ENCODE peak calls at places on chromosomes 12 and 14, in five cellular contexts. P is HT1080, K is OCI-LY7, C is neural crest cell, L is IMR-90. B is an unnamed sample.

GRCh38 chr12:57479376-57480115 is at the start of gene ARHGAP9:
- DNase-seq in K (peak), C (no peak), L (peak), P (peak), B (no peak)

GRCh38 chr12:77888611-77889010 is 57.9 kb downstream of the NAV3 start:
- DNase-seq in P (peak), C (no peak), K (no peak), L (peak), B (peak)

GRCh38 chr14:71221119-71221518 is 313.9 kb downstream of the PCNX1 start:
- DNase-seq in L (no peak), K (no peak), C (no peak), P (no peak), B (no peak)

GRCh38 chr14:69586420-69586819 is 11.7 kb upstream of the CCDC177 start:
- DNase-seq in K (no peak), C (no peak), P (no peak), L (no peak), B (no peak)

GRCh38 chr14:54447231-54447692 is 6.1 kb upstream of the CNIH1 start:
- DNase-seq in C (no peak), P (peak), K (no peak), L (peak), B (no peak)

GRCh38 chr12:4269279-4269991 is 4.1 kb upstream of the CCND2 start:
- DNase-seq in L (peak), C (peak), P (no peak), K (peak), B (peak)

GRCh38 chr14:72863216-72864006 is 30.5 kb downstream of the DPF3 start:
- DNase-seq in C (no peak), P (no peak), K (no peak), L (no peak), B (no peak)

GRCh38 chr14:72686832-72687231 is 207.1 kb downstream of the DPF3 start:
- DNase-seq in K (no peak), L (peak), C (no peak), P (no peak), B (no peak)

GRCh38 chr14:24092960-24093900 is 881 bp upstream of the PCK2 start:
- DNase-seq in C (no peak), K (no peak), P (no peak), L (no peak), B (no peak)

GRCh38 chr14:50501642-50502041 is 30.7 kb downstream of the MAP4K5 start:
- DNase-seq in C (no peak), K (no peak), P (peak), L (peak), B (no peak)

GRCh38 chr12:68627673-68628319 is 17.1 kb downstream of the RAP1B start:
- DNase-seq in K (no peak), L (no peak), C (no peak), P (no peak), B (no peak)

GRCh38 chr14:45038865-45039264 is 45.1 kb upstream of the PRPF39 start:
- DNase-seq in L (no peak), K (peak), P (no peak), C (no peak), B (peak)

GRCh38 chr14:44895716-44896115 is 66.0 kb downstream of the KLHL28 start:
- DNase-seq in K (no peak), L (peak), P (peak), C (no peak), B (no peak)

GRCh38 chr12:102634216-102634615 is 153.9 kb upstream of the IGF1 start:
- DNase-seq in L (peak), K (no peak), P (peak), C (no peak), B (no peak)

GRCh38 chr14:36663404-36664321 is 2.0 kb downstream of the PAX9 start:
- DNase-seq in K (no peak), L (no peak), P (peak), C (no peak), B (no peak)

GRCh38 chr14:90795744-90796143 is 20.5 kb downstream of the TTC7B start:
- DNase-seq in C (no peak), L (peak), P (peak), K (no peak), B (no peak)

GRCh38 chr12:91778091-91778819 is 367.4 kb downstream of the BTG1 start:
- DNase-seq in C (no peak), P (no peak), K (peak), L (peak), B (peak)

GRCh38 chr12:31234955-31235867 is 90.7 kb downstream of the SINHCAF start:
- DNase-seq in L (peak), C (peak), K (peak), P (peak), B (peak)

GRCh38 chr12:92070864-92071445 is 74.7 kb downstream of the BTG1 start:
- DNase-seq in C (no peak), P (no peak), L (peak), K (no peak), B (peak)

GRCh38 chr14:88323520-88324199 is 591 bp upstream of the KCNK10 start:
- DNase-seq in K (peak), C (peak), L (peak), P (no peak), B (no peak)

GRCh38 chr12:52633383-52633782 is 15.0 kb upstream of the KRT73 start:
- DNase-seq in P (no peak), K (peak), C (no peak), L (no peak), B (no peak)

GRCh38 chr14:69654109-69654508 is 42.7 kb downstream of the SUSD6 start:
- DNase-seq in C (no peak), L (no peak), K (no peak), P (no peak), B (no peak)

GRCh38 chr12:131131077-131131807 is 177.5 kb downstream of the ADGRD1 start:
- DNase-seq in L (no peak), C (no peak), K (no peak), P (no peak), B (no peak)

GRCh38 chr14:87698496-87698895 is 294.5 kb downstream of the GALC start:
- DNase-seq in K (no peak), P (peak), L (no peak), C (no peak), B (peak)